ENCODE peak calls at places on chromosomes 5 and 9, in ten cellular contexts. One of them, this sample, is unnamed.
A peak's percentile ranks its signal among the peaks of the same experiment; 100 is the strongest.

GRCh38 chr5:37915078-37915736 is 75.4 kb upstream of the GDNF start:
- DNase-seq in ovary: no peak
- DNase-seq in transverse colon: no peak
- DNase-seq in esophagus muscularis mucosa: no peak
- DNase-seq in upper lobe of left lung: no peak
- DNase-seq in stomach: no peak
- DNase-seq in suprapubic skin: no peak
- DNase-seq in H1: no peak
- DNase-seq in SK-N-SH: no peak
- DNase-seq in A549: no peak
- DNase-seq in this sample: no peak

GRCh38 chr5:141245250-141245717 is at the start of gene PCDHB15:
- DNase-seq in transverse colon: peak; percentile 13
- DNase-seq in H1: no peak
- DNase-seq in upper lobe of left lung: no peak
- DNase-seq in A549: peak; percentile 17
- DNase-seq in ovary: peak; percentile 50
- DNase-seq in esophagus muscularis mucosa: no peak
- DNase-seq in suprapubic skin: no peak
- DNase-seq in SK-N-SH: peak; percentile 30
- DNase-seq in stomach: no peak
- DNase-seq in this sample: no peak

GRCh38 chr5:111143910-111144309 is 51.8 kb downstream of the WDR36 start:
- DNase-seq in upper lobe of left lung: no peak
- DNase-seq in A549: no peak
- DNase-seq in ovary: peak; percentile 79
- DNase-seq in esophagus muscularis mucosa: no peak
- DNase-seq in transverse colon: no peak
- DNase-seq in stomach: no peak
- DNase-seq in H1: no peak
- DNase-seq in suprapubic skin: no peak
- DNase-seq in SK-N-SH: no peak
- DNase-seq in this sample: peak; percentile 25

GRCh38 chr5:5838493-5838892 is 416.0 kb downstream of the ICE1 start:
- DNase-seq in H1: no peak
- DNase-seq in stomach: no peak
- DNase-seq in suprapubic skin: no peak
- DNase-seq in ovary: no peak
- DNase-seq in transverse colon: no peak
- DNase-seq in upper lobe of left lung: no peak
- DNase-seq in esophagus muscularis mucosa: no peak
- DNase-seq in A549: no peak
- DNase-seq in SK-N-SH: no peak
- DNase-seq in this sample: no peak

GRCh38 chr9:110919609-110920008 is 118.7 kb downstream of the LPAR1 start:
- DNase-seq in suprapubic skin: no peak
- DNase-seq in A549: peak; percentile 91
- DNase-seq in ovary: no peak
- DNase-seq in stomach: no peak
- DNase-seq in upper lobe of left lung: no peak
- DNase-seq in esophagus muscularis mucosa: peak; percentile 64
- DNase-seq in H1: no peak
- DNase-seq in SK-N-SH: no peak
- DNase-seq in transverse colon: no peak
- DNase-seq in this sample: no peak

GRCh38 chr9:21334603-21334968 is 618 bp downstream of the KLHL9 start:
- DNase-seq in esophagus muscularis mucosa: no peak
- DNase-seq in transverse colon: no peak
- DNase-seq in SK-N-SH: no peak
- DNase-seq in stomach: no peak
- DNase-seq in ovary: peak; percentile 13
- DNase-seq in A549: peak; percentile 10
- DNase-seq in upper lobe of left lung: no peak
- DNase-seq in H1: no peak
- DNase-seq in suprapubic skin: no peak
- DNase-seq in this sample: no peak

GRCh38 chr9:69122391-69123141 is 51.5 kb upstream of the TJP2 start:
- DNase-seq in suprapubic skin: peak; percentile 65
- DNase-seq in stomach: peak; percentile 47
- DNase-seq in ovary: no peak
- DNase-seq in transverse colon: peak; percentile 66
- DNase-seq in esophagus muscularis mucosa: no peak
- DNase-seq in A549: no peak
- DNase-seq in H1: no peak
- DNase-seq in upper lobe of left lung: no peak
- DNase-seq in SK-N-SH: no peak
- DNase-seq in this sample: no peak

GRCh38 chr9:20315672-20316071 is 306.6 kb downstream of the MLLT3 start:
- DNase-seq in SK-N-SH: no peak
- DNase-seq in transverse colon: no peak
- DNase-seq in A549: no peak
- DNase-seq in upper lobe of left lung: no peak
- DNase-seq in ovary: no peak
- DNase-seq in H1: no peak
- DNase-seq in stomach: no peak
- DNase-seq in suprapubic skin: no peak
- DNase-seq in esophagus muscularis mucosa: no peak
- DNase-seq in this sample: no peak

GRCh38 chr5:6708814-6709213 is 4.4 kb upstream of the TENT4A start:
- DNase-seq in SK-N-SH: no peak
- DNase-seq in upper lobe of left lung: no peak
- DNase-seq in H1: no peak
- DNase-seq in ovary: no peak
- DNase-seq in suprapubic skin: no peak
- DNase-seq in transverse colon: no peak
- DNase-seq in stomach: no peak
- DNase-seq in esophagus muscularis mucosa: peak; percentile 64
- DNase-seq in A549: no peak
- DNase-seq in this sample: no peak

GRCh38 chr9:128051932-128052734 is 15.0 kb downstream of the NAIF1 start:
- DNase-seq in stomach: peak; percentile 50
- DNase-seq in upper lobe of left lung: no peak
- DNase-seq in SK-N-SH: no peak
- DNase-seq in H1: no peak
- DNase-seq in suprapubic skin: no peak
- DNase-seq in esophagus muscularis mucosa: no peak
- DNase-seq in transverse colon: peak; percentile 76
- DNase-seq in ovary: no peak
- DNase-seq in A549: no peak
- DNase-seq in this sample: no peak

DNA sequence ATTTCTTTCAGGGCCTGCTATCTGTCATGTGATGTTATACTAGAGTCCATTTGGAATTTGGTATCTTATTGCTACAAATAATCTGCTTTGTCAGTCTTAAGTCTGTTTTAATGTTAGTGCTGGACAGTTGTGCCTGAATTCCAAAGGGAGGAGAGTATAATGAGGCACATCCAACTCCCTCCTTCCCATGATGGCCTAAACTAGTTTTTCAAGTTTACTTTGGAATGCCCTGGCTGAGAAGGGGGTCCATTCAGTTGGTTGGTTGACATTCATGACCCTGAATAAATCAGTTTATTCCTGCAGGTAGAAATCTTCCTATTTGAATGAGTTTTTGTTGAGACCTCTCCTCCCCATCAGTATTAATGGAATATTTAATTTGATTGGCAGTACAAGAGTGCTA is 9.4 kb upstream of the LRRTM2 start:
- DNase-seq in upper lobe of left lung: no peak
- DNase-seq in H1: no peak
- DNase-seq in suprapubic skin: no peak
- DNase-seq in esophagus muscularis mucosa: no peak
- DNase-seq in SK-N-SH: no peak
- DNase-seq in stomach: no peak
- DNase-seq in ovary: no peak
- DNase-seq in A549: no peak
- DNase-seq in transverse colon: no peak
- DNase-seq in this sample: no peak
- H3K4me3 ChIP-seq in upper lobe of left lung: no peak overlapping the region
- H3K4me3 ChIP-seq in H1: no peak overlapping the region
- H3K4me3 ChIP-seq in suprapubic skin: no peak overlapping the region
- H3K4me3 ChIP-seq in esophagus muscularis mucosa: no peak overlapping the region
- H3K4me3 ChIP-seq in SK-N-SH: no peak overlapping the region
- H3K4me3 ChIP-seq in stomach: no peak overlapping the region
- H3K4me3 ChIP-seq in ovary: no peak overlapping the region
- H3K4me3 ChIP-seq in A549: no peak overlapping the region
- H3K4me3 ChIP-seq in transverse colon: no peak overlapping the region
- H3K4me3 ChIP-seq in this sample: no peak overlapping the region

GRCh38 chr9:135307314-135307713 is 172.3 kb upstream of the PPP1R26 start:
- DNase-seq in SK-N-SH: no peak
- DNase-seq in esophagus muscularis mucosa: no peak
- DNase-seq in suprapubic skin: no peak
- DNase-seq in H1: no peak
- DNase-seq in upper lobe of left lung: no peak
- DNase-seq in A549: no peak
- DNase-seq in stomach: no peak
- DNase-seq in ovary: no peak
- DNase-seq in transverse colon: no peak
- DNase-seq in this sample: no peak
- TF ChIP-seq EP300 in SK-N-SH: no peak
- TF ChIP-seq EP300 in esophagus muscularis mucosa: no peak
- TF ChIP-seq EP300 in suprapubic skin: no peak
- TF ChIP-seq EP300 in H1: no peak
- TF ChIP-seq EP300 in upper lobe of left lung: no peak
- TF ChIP-seq EP300 in A549: no peak
- TF ChIP-seq EP300 in stomach: no peak
- TF ChIP-seq EP300 in ovary: no peak
- TF ChIP-seq EP300 in transverse colon: no peak
- TF ChIP-seq EP300 in this sample: no peak

DNA sequence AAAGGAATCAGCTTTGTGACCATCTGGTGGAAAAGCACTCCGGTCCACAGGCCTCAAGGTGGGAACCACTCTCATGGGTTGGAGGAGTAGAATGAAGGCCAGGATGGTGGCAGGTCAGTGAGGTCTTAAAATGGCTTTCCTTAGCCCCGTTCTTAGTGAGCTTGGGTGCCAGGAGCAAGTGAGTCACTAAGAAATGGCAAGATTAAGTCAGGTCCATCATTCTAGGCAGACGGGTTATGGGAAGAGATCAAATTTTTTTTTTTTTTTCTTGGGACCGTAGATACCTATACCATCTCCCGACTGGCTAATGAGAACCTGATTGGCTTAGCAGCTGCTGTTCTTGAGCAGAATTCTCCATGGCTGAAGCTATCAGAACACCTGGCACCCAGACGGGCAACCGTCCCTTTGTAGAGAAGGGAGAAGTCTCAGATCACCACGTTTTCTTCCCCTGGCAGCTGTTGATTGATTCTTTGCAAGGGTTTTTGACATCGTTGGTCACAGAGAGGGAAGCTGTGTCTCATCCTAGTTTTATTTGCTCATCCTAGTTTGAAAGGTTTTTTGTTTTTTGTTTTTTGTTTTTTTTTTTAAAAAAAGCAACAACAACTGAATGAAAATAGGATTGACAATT is 78.5 kb downstream of the AOPEP start:
- DNase-seq in upper lobe of left lung: no peak
- DNase-seq in ovary: no peak
- DNase-seq in SK-N-SH: no peak
- DNase-seq in stomach: no peak
- DNase-seq in A549: peak; percentile 62
- DNase-seq in esophagus muscularis mucosa: no peak
- DNase-seq in H1: no peak
- DNase-seq in suprapubic skin: no peak
- DNase-seq in transverse colon: no peak
- DNase-seq in this sample: no peak
- H3K4me1 ChIP-seq in upper lobe of left lung: peaks cover 28% of the 10 kb centered on the region
- H3K4me1 ChIP-seq in ovary: peaks cover 12% of the 10 kb centered on the region
- H3K4me1 ChIP-seq in SK-N-SH: peaks cover 25% of the 10 kb centered on the region
- H3K4me1 ChIP-seq in stomach: peaks cover 19% of the 10 kb centered on the region
- H3K4me1 ChIP-seq in A549: peaks cover 95% of the 10 kb centered on the region
- H3K4me1 ChIP-seq in esophagus muscularis mucosa: peaks cover 44% of the 10 kb centered on the region
- H3K4me1 ChIP-seq in H1: no peaks in the 10 kb centered on the region
- H3K4me1 ChIP-seq in suprapubic skin: peaks cover 84% of the 10 kb centered on the region
- H3K4me1 ChIP-seq in transverse colon: peaks cover 33% of the 10 kb centered on the region
- H3K4me1 ChIP-seq in this sample: peaks cover 64% of the 10 kb centered on the region

GRCh38 chr5:94623877-94624276 is 5.4 kb downstream of the SLF1 start:
- DNase-seq in suprapubic skin: no peak
- DNase-seq in esophagus muscularis mucosa: no peak
- DNase-seq in SK-N-SH: no peak
- DNase-seq in ovary: no peak
- DNase-seq in stomach: no peak
- DNase-seq in transverse colon: no peak
- DNase-seq in H1: no peak
- DNase-seq in upper lobe of left lung: no peak
- DNase-seq in A549: no peak
- DNase-seq in this sample: no peak

GRCh38 chr5:94618493-94619328 is at the start of the genes KIAA0825 and SLF1:
- DNase-seq in SK-N-SH: peak; percentile 87
- DNase-seq in suprapubic skin: peak; percentile 92
- DNase-seq in esophagus muscularis mucosa: peak; percentile 97
- DNase-seq in upper lobe of left lung: peak; percentile 93
- DNase-seq in ovary: peak; percentile 82
- DNase-seq in H1: peak; percentile 63
- DNase-seq in transverse colon: peak; percentile 90
- DNase-seq in stomach: peak; percentile 90
- DNase-seq in A549: peak; percentile 87
- DNase-seq in this sample: peak; percentile 78

GRCh38 chr5:94620257-94620656 is 1.8 kb downstream of the SLF1 start:
- DNase-seq in H1: no peak
- DNase-seq in esophagus muscularis mucosa: no peak
- DNase-seq in ovary: no peak
- DNase-seq in transverse colon: no peak
- DNase-seq in suprapubic skin: no peak
- DNase-seq in A549: no peak
- DNase-seq in stomach: no peak
- DNase-seq in SK-N-SH: no peak
- DNase-seq in upper lobe of left lung: no peak
- DNase-seq in this sample: no peak

GRCh38 chr5:94623026-94623425 is 4.6 kb downstream of the SLF1 start:
- DNase-seq in A549: no peak
- DNase-seq in H1: no peak
- DNase-seq in suprapubic skin: no peak
- DNase-seq in SK-N-SH: no peak
- DNase-seq in transverse colon: no peak
- DNase-seq in esophagus muscularis mucosa: no peak
- DNase-seq in upper lobe of left lung: no peak
- DNase-seq in ovary: no peak
- DNase-seq in stomach: no peak
- DNase-seq in this sample: no peak

GRCh38 chr5:94621763-94622162 is 3.3 kb downstream of the SLF1 start:
- DNase-seq in A549: no peak
- DNase-seq in H1: no peak
- DNase-seq in esophagus muscularis mucosa: no peak
- DNase-seq in suprapubic skin: no peak
- DNase-seq in upper lobe of left lung: no peak
- DNase-seq in ovary: no peak
- DNase-seq in SK-N-SH: no peak
- DNase-seq in transverse colon: no peak
- DNase-seq in stomach: no peak
- DNase-seq in this sample: no peak
- H3K4me3 ChIP-seq in A549: no peak overlapping the region
- H3K4me3 ChIP-seq in H1: no peak overlapping the region
- H3K4me3 ChIP-seq in esophagus muscularis mucosa: no peak overlapping the region
- H3K4me3 ChIP-seq in suprapubic skin: no peak overlapping the region
- H3K4me3 ChIP-seq in upper lobe of left lung: no peak overlapping the region
- H3K4me3 ChIP-seq in ovary: no peak overlapping the region
- H3K4me3 ChIP-seq in SK-N-SH: no peak overlapping the region
- H3K4me3 ChIP-seq in transverse colon: no peak overlapping the region
- H3K4me3 ChIP-seq in stomach: no peak overlapping the region
- H3K4me3 ChIP-seq in this sample: no peak overlapping the region

DNA sequence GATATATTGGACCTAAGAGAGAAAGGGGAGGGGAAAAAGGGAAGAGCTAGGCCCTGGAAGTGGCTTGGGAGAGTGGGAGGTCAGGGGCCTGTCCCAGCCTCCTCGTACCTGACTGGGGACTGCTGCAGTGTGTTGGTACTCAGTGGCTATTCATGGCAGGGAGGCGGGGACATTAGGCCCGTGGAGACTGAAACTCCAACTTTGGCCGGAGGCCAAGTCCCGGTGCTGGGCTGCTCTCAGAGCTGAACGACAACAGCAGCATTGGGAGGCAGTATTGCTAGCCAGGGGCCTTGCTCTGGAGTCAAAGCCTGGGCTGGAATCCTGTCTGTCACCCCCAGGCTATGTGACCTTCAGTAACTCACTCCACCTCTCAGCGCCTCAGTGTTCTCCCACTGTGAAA is 37.8 kb downstream of the NEURL1B start:
- DNase-seq in H1: no peak
- DNase-seq in A549: no peak
- DNase-seq in SK-N-SH: peak; percentile 54
- DNase-seq in suprapubic skin: no peak
- DNase-seq in stomach: peak; percentile 63
- DNase-seq in esophagus muscularis mucosa: no peak
- DNase-seq in transverse colon: peak; percentile 67
- DNase-seq in upper lobe of left lung: no peak
- DNase-seq in ovary: no peak
- DNase-seq in this sample: no peak
- TF ChIP-seq EP300 in H1: no peak
- TF ChIP-seq EP300 in A549: no peak
- TF ChIP-seq EP300 in SK-N-SH: no peak
- TF ChIP-seq EP300 in suprapubic skin: no peak
- TF ChIP-seq EP300 in stomach: no peak
- TF ChIP-seq EP300 in esophagus muscularis mucosa: no peak
- TF ChIP-seq EP300 in transverse colon: no peak
- TF ChIP-seq EP300 in upper lobe of left lung: no peak
- TF ChIP-seq EP300 in ovary: no peak
- TF ChIP-seq EP300 in this sample: no peak